ENCODE peak calls at places on chromosomes 2 and 18, in five cellular contexts. X is astrocyte of the spinal cord, S is HFF-Myc, J is PC-3, P is fibroblast of mammary gland. F is an unnamed sample.

GRCh38 chr2:8215159-8215863 is 466.5 kb upstream of the ID2 start:
- DNase-seq in S (no peak), J (no peak), P (no peak), X (no peak), F (no peak)

GRCh38 chr2:211760103-211760502 is 778.5 kb downstream of the ERBB4 start:
- DNase-seq in X (no peak), S (no peak), J (no peak), P (no peak), F (no peak)

GRCh38 chr18:57744211-57744694 is 58.9 kb downstream of the ATP8B1 start:
- DNase-seq in S (no peak), P (no peak), X (peak; percentile 57), J (peak; percentile 64), F (peak; percentile 50)

GRCh38 chr2:119364798-119365197 is 1.8 kb downstream of the C2orf76 start:
- DNase-seq in S (no peak), P (no peak), J (no peak), X (no peak), F (no peak)

GRCh38 chr2:182924311-182924710 is 57.9 kb upstream of the FRZB start:
- DNase-seq in X (peak; percentile 21), J (no peak), P (peak; percentile 68), S (no peak), F (peak; percentile 44)

GRCh38 chr18:8721716-8722115 is 16.4 kb downstream of the MTCL1 start:
- DNase-seq in X (peak; percentile 62), S (no peak), P (peak; percentile 40), J (peak; percentile 58), F (peak; percentile 50)

GRCh38 chr18:52874774-52875173 is 534.8 kb downstream of the DCC start:
- DNase-seq in P (no peak), S (no peak), X (no peak), J (no peak), F (no peak)

GRCh38 chr2:120682654-120683053 is 53.0 kb upstream of the GLI2 start:
- DNase-seq in S (no peak), J (no peak), X (no peak), P (peak; percentile 38), F (peak; percentile 9)

GRCh38 chr2:213253162-213253561 is 31.1 kb upstream of the SPAG16 start:
- DNase-seq in S (no peak), X (no peak), P (no peak), J (no peak), F (no peak)

GRCh38 chr2:42510191-42510929 is 16.6 kb upstream of the KCNG3 start:
- DNase-seq in P (no peak), J (no peak), S (no peak), X (no peak), F (no peak)

GRCh38 chr2:12979066-12979465 is 262.3 kb downstream of the TRIB2 start:
- DNase-seq in P (peak; percentile 4), X (no peak), S (no peak), J (no peak), F (peak; percentile 27)

GRCh38 chr2:231996797-231997555 is 35.5 kb downstream of the DIS3L2 start:
- DNase-seq in X (no peak), S (no peak), J (no peak), P (no peak), F (no peak)

GRCh38 chr2:64979744-64980143 is 9.5 kb upstream of the SLC1A4 start:
- DNase-seq in P (peak; percentile 11), J (no peak), S (no peak), X (no peak), F (no peak)

GRCh38 chr2:238489896-238490295 is 63.2 kb downstream of the ASB1 start:
- DNase-seq in P (no peak), X (no peak), J (no peak), S (no peak), F (no peak)

GRCh38 chr18:67864677-67865340 is 348.3 kb upstream of the DSEL start:
- DNase-seq in S (no peak), X (peak; percentile 52), P (peak; percentile 66), J (peak; percentile 60), F (peak; percentile 98)

GRCh38 chr2:47056875-47057731 is 98.0 kb downstream of the STPG4 start:
- DNase-seq in P (peak; percentile 85), X (peak; percentile 62), J (no peak), S (no peak), F (peak; percentile 75)

GRCh38 chr2:73703675-73704074 is 33.5 kb downstream of the TPRKB start:
- DNase-seq in S (no peak), P (no peak), X (no peak), J (no peak), F (no peak)

GRCh38 chr2:238895361-238895882 is 47.5 kb downstream of the TWIST2 start:
- DNase-seq in X (no peak), P (peak; percentile 70), J (no peak), S (no peak), F (no peak)

GRCh38 chr2:208266641-208267335 is 733 bp downstream of the PIKFYVE start:
- DNase-seq in J (peak; percentile 43), S (peak; percentile 7), X (peak; percentile 51), P (peak; percentile 53), F (peak; percentile 18)

GRCh38 chr2:147553743-147554142 is 291.1 kb upstream of the ACVR2A start:
- DNase-seq in J (no peak), P (no peak), X (no peak), S (no peak), F (no peak)

GRCh38 chr2:54176577-54176976 is 61.2 kb downstream of the ACYP2 start:
- DNase-seq in X (peak; percentile 51), J (peak; percentile 43), S (peak; percentile 25), P (peak; percentile 59), F (peak; percentile 58)

GRCh38 chr2:88452151-88452851 is at the start of gene FOXI3:
- DNase-seq in J (no peak), P (no peak), S (no peak), X (no peak), F (no peak)

GRCh38 chr2:9820020-9820973 is 23.0 kb upstream of the TAF1B start:
- DNase-seq in X (peak; percentile 27), S (no peak), J (peak; percentile 71), P (peak; percentile 84), F (peak; percentile 45)

GRCh38 chr2:43226558-43226954 is at the start of gene ZFP36L2:
- DNase-seq in P (peak; percentile 90), X (peak; percentile 97), J (peak; percentile 98), S (peak; percentile 69), F (peak; percentile 96)

GRCh38 chr2:217944923-217945322 is 57.9 kb downstream of the TNS1 start:
- DNase-seq in S (no peak), J (no peak), P (no peak), X (no peak), F (no peak)

GRCh38 chr2:119438128-119438656 is 6.5 kb downstream of the TMEM37 start:
- DNase-seq in P (no peak), S (no peak), J (no peak), X (no peak), F (no peak)

GRCh38 chr2:108931372-108931771 is 57.6 kb downstream of the EDAR start:
- DNase-seq in J (no peak), S (no peak), X (no peak), P (no peak), F (no peak)

GRCh38 chr18:58583569-58583968 is 45.3 kb downstream of the ALPK2 start:
- DNase-seq in X (no peak), S (no peak), P (no peak), J (no peak), F (no peak)

GRCh38 chr2:97662895-97663625 is 784 bp downstream of the ACTR1B start:
- DNase-seq in J (peak; percentile 84), P (peak; percentile 89), X (peak; percentile 78), S (peak; percentile 73), F (peak; percentile 83)

GRCh38 chr2:97663626-97663961 is 250 bp downstream of the ACTR1B start:
- DNase-seq in J (no peak), X (no peak), S (no peak), P (no peak), F (no peak)

GRCh38 chr2:97663962-97664635 is at the start of gene ACTR1B:
- DNase-seq in X (peak; percentile 99), J (peak; percentile 98), S (peak; percentile 97), P (peak; percentile 97), F (peak; percentile 97)

GRCh38 chr2:97662386-97662894 is 1.4 kb downstream of the ACTR1B start:
- DNase-seq in X (no peak), J (no peak), P (no peak), S (no peak), F (no peak)

DNA sequence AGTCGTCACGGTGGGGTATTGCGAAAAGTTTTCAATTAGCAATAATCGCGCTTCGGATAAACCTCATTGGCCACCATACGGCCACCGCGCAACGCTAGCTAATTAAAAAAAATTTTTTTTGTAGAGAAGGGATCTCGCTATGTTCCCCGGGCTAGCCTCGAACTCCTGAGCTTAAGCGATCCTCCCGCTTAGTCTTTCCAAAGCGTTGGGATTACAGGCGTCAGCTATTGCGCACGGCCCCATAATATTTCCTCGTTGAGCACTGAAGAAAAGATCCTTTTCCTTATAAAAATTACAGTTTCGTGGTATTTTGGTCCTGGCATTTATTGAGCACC is 759 bp upstream of the ACTR1B start:
- DNase-seq in J (peak; percentile 24), X (no peak), S (no peak), P (no peak), F (no peak)
- TF ChIP-seq CTCF in J (peak; percentile 1), X (no peak), S (no peak), P (no peak), F (no peak)

DNA sequence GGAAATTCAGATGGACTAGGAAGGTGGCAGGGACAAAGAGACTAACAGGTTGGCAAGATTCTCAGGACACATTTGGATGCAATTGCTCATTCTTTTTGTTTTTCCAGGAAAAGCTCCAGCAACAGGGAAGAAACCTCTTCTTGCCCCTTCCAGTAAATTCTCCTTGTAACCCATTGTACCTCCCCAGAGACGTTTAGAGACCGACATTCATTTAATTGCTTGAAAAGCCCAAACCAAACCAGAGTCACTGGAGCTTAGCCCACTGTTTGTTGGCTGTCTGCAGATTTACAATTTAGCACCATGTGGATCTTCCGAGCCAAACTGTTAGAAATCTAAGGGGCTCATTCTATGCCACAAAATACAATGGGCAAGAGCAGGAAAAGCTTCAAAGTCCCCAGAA is 235.8 kb upstream of the HNRNPA3 start:
- DNase-seq in P (no peak), X (no peak), S (no peak), J (no peak), F (no peak)
- H3K4me3 ChIP-seq in P (no peak overlapping the region), X (no peak overlapping the region), S (no peak overlapping the region), J (no peak overlapping the region), F (no peak overlapping the region)

DNA sequence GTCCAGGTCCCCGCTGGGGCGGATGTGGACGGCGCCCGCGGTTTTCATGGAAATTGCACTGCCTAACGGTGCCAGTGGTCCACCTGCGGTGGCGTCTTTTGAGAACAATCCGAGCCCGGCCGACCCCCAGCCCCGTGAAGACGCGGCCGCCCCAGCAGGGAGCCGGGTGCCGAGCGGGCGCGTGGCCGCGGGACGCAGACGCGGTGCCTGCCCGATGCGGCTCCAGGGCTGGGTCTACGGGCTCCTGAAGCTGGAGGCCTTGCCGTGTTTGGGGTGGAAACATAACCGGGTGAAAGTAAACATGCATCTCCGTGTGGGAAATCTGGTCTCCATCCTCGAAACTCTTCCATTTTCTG is 487 bp downstream of the INPP4A start:
- DNase-seq in P (no peak), S (no peak), J (no peak), X (peak; percentile 9), F (peak; percentile 19)
- TF ChIP-seq CTCF in P (no peak), S (no peak), J (no peak), X (no peak), F (no peak)

GRCh38 chr2:38683766-38684165 is 17.9 kb downstream of the GALM start:
- DNase-seq in J (no peak), X (no peak), P (no peak), S (no peak), F (no peak)

GRCh38 chr2:38690499-38691420 is 24.8 kb downstream of the GALM start:
- DNase-seq in P (peak; percentile 92), J (peak; percentile 96), X (peak; percentile 90), S (peak; percentile 81), F (peak; percentile 90)

GRCh38 chr2:38682008-38682575 is 16.2 kb downstream of the GALM start:
- DNase-seq in P (no peak), X (no peak), J (no peak), S (no peak), F (no peak)

GRCh38 chr2:38685116-38685735 is 19.3 kb downstream of the GALM start:
- DNase-seq in S (no peak), J (peak; percentile 92), P (peak; percentile 21), X (peak; percentile 25), F (no peak)
- H3K4me3 ChIP-seq in S (no peak overlapping the region), J (no peak overlapping the region), P (no peak overlapping the region), X (no peak overlapping the region), F (no peak overlapping the region)